ENCODE peak calls at places on chromosomes 3 and 15, in nine cellular contexts. Q is mucosa of descending colon; K is gastroesophageal sphincter; G is sciatic nerve; I is lung; M is activated T-cell treated with anti-CD3 and anti-CD28 coated beads, Interleukin-2, amount 50 U/mL, for 72 hours; W is activated CD4-positive, alpha-beta T cell treated with anti-CD3 and anti-CD28 coated beads for 36 hours; P is PC-3; J is stimulated activated effector memory CD8-positive, alpha-beta T cell treated with anti-CD3 and anti-CD28 coated beads, Interleukin-12 subunit alpha, Interleukin-12 subunit beta, amount 100 ng/mL, for 72 hours. F is an unnamed sample.

GRCh38 chr15:78372880-78373279 is 32.7 kb downstream of the CRABP1 start:
- ATAC-seq in Q (peak), K (no peak), G (no peak), I (no peak), M (no peak), W (no peak), P (no peak), J (no peak), F (no peak)

GRCh38 chr3:114005406-114005987 is 50.8 kb downstream of the CCDC191 start:
- ATAC-seq in Q (peak), K (no peak), G (no peak), I (no peak), M (no peak), W (no peak), P (no peak), J (no peak), F (peak)

GRCh38 chr3:174158674-174159073 is 700.5 kb upstream of the NAALADL2 start:
- ATAC-seq in Q (no peak), K (no peak), G (no peak), I (no peak), M (no peak), W (no peak), P (no peak), J (no peak), F (no peak)

GRCh38 chr15:80202641-80203360 is 49.2 kb downstream of the CTXND1 start:
- ATAC-seq in Q (no peak), K (no peak), G (no peak), I (no peak), M (no peak), W (no peak), P (peak), J (no peak), F (no peak)

GRCh38 chr3:46092704-46093085 is 65.4 kb upstream of the XCR1 start:
- ATAC-seq in Q (no peak), K (no peak), G (no peak), I (no peak), M (no peak), W (no peak), P (no peak), J (no peak), F (peak)

GRCh38 chr15:96166223-96167200 is 164.0 kb upstream of the NR2F2 start:
- ATAC-seq in Q (no peak), K (no peak), G (peak), I (no peak), M (no peak), W (no peak), P (no peak), J (no peak), F (no peak)

GRCh38 chr15:68265086-68265485 is 12.5 kb upstream of the FEM1B start:
- ATAC-seq in Q (no peak), K (no peak), G (no peak), I (no peak), M (no peak), W (no peak), P (no peak), J (no peak), F (no peak)

GRCh38 chr3:184227481-184227935 is 1.9 kb upstream of the VWA5B2 start:
- ATAC-seq in Q (peak), K (no peak), G (no peak), I (peak), M (peak), W (peak), P (peak), J (peak), F (no peak)

GRCh38 chr15:74978077-74978476 is 17.3 kb upstream of the SCAMP5 start:
- ATAC-seq in Q (no peak), K (no peak), G (no peak), I (no peak), M (peak), W (no peak), P (no peak), J (no peak), F (no peak)

F was measured in stimulated activated memory B cell treated with anti-CD40 and anti-IgM and Interleukin-4, amounts not matched to agents 10 μg/mL and 1 μg/mL and 100 μg/mL, for 72 hours.